ENCODE peak calls at places on chromosome 9, in nine cellular contexts. One of them, this sample, is unnamed.
A peak's percentile ranks its signal among the peaks of the same experiment; 100 is the strongest.

GRCh38 chr9:108761530-108762347 is 94.0 kb downstream of the ACTL7B start:
- DNase-seq in mesothelial cell of epicardium: no peak
- DNase-seq in AG08395: peak; percentile 86
- DNase-seq in effector memory CD8-positive, alpha-beta T cell: no peak
- DNase-seq in posterior cingulate gyrus: peak; percentile 80
- DNase-seq in GM12865: peak; percentile 55
- DNase-seq in adrenal gland: peak; percentile 81
- DNase-seq in mucosa of descending colon: peak; percentile 67
- DNase-seq in lung: peak; percentile 60
- DNase-seq in this sample: peak; percentile 69

GRCh38 chr9:112891521-112891920 is 845 bp upstream of the SLC46A2 start:
- DNase-seq in mucosa of descending colon: no peak
- DNase-seq in GM12865: no peak
- DNase-seq in mesothelial cell of epicardium: no peak
- DNase-seq in AG08395: no peak
- DNase-seq in posterior cingulate gyrus: no peak
- DNase-seq in adrenal gland: no peak
- DNase-seq in effector memory CD8-positive, alpha-beta T cell: no peak
- DNase-seq in lung: no peak
- DNase-seq in this sample: no peak

GRCh38 chr9:34254141-34254913 is 74.7 kb downstream of the KIF24 start:
- DNase-seq in GM12865: no peak
- DNase-seq in mesothelial cell of epicardium: no peak
- DNase-seq in mucosa of descending colon: no peak
- DNase-seq in adrenal gland: peak; percentile 70
- DNase-seq in effector memory CD8-positive, alpha-beta T cell: no peak
- DNase-seq in lung: no peak
- DNase-seq in posterior cingulate gyrus: peak; percentile 73
- DNase-seq in AG08395: peak; percentile 90
- DNase-seq in this sample: peak; percentile 67

GRCh38 chr9:99881769-99882168 is 24.7 kb upstream of the STX17 start:
- DNase-seq in GM12865: no peak
- DNase-seq in mucosa of descending colon: no peak
- DNase-seq in adrenal gland: no peak
- DNase-seq in mesothelial cell of epicardium: no peak
- DNase-seq in lung: no peak
- DNase-seq in AG08395: no peak
- DNase-seq in effector memory CD8-positive, alpha-beta T cell: no peak
- DNase-seq in posterior cingulate gyrus: no peak
- DNase-seq in this sample: no peak

GRCh38 chr9:120974921-120975320 is 48.3 kb upstream of the TRAF1 start:
- DNase-seq in mucosa of descending colon: no peak
- DNase-seq in adrenal gland: no peak
- DNase-seq in GM12865: no peak
- DNase-seq in mesothelial cell of epicardium: no peak
- DNase-seq in effector memory CD8-positive, alpha-beta T cell: no peak
- DNase-seq in AG08395: no peak
- DNase-seq in posterior cingulate gyrus: no peak
- DNase-seq in lung: no peak
- DNase-seq in this sample: no peak

GRCh38 chr9:32581512-32582143 is 8.7 kb upstream of the NDUFB6 start:
- DNase-seq in lung: no peak
- DNase-seq in effector memory CD8-positive, alpha-beta T cell: peak; percentile 12
- DNase-seq in posterior cingulate gyrus: no peak
- DNase-seq in mesothelial cell of epicardium: no peak
- DNase-seq in mucosa of descending colon: peak; percentile 56
- DNase-seq in adrenal gland: peak; percentile 67
- DNase-seq in GM12865: peak; percentile 70
- DNase-seq in AG08395: peak; percentile 38
- DNase-seq in this sample: peak; percentile 84

GRCh38 chr9:84101892-84102632 is 121.5 kb downstream of the RMI1 start:
- DNase-seq in GM12865: no peak
- DNase-seq in lung: no peak
- DNase-seq in mucosa of descending colon: no peak
- DNase-seq in mesothelial cell of epicardium: no peak
- DNase-seq in effector memory CD8-positive, alpha-beta T cell: no peak
- DNase-seq in adrenal gland: no peak
- DNase-seq in posterior cingulate gyrus: no peak
- DNase-seq in AG08395: no peak
- DNase-seq in this sample: no peak

GRCh38 chr9:12785251-12785880 is 10.5 kb downstream of the LURAP1L start:
- DNase-seq in lung: peak; percentile 63
- DNase-seq in mucosa of descending colon: peak; percentile 52
- DNase-seq in effector memory CD8-positive, alpha-beta T cell: no peak
- DNase-seq in posterior cingulate gyrus: no peak
- DNase-seq in GM12865: no peak
- DNase-seq in mesothelial cell of epicardium: no peak
- DNase-seq in AG08395: no peak
- DNase-seq in adrenal gland: no peak
- DNase-seq in this sample: peak; percentile 50

GRCh38 chr9:81814794-81815464 is 113.3 kb upstream of the SPATA31D4 start:
- DNase-seq in adrenal gland: no peak
- DNase-seq in GM12865: peak; percentile 77
- DNase-seq in mucosa of descending colon: no peak
- DNase-seq in lung: no peak
- DNase-seq in mesothelial cell of epicardium: no peak
- DNase-seq in AG08395: no peak
- DNase-seq in effector memory CD8-positive, alpha-beta T cell: no peak
- DNase-seq in posterior cingulate gyrus: no peak
- DNase-seq in this sample: peak; percentile 18

GRCh38 chr9:124632077-124632621 is 125.0 kb upstream of the NR5A1 start:
- DNase-seq in posterior cingulate gyrus: no peak
- DNase-seq in effector memory CD8-positive, alpha-beta T cell: no peak
- DNase-seq in AG08395: no peak
- DNase-seq in mucosa of descending colon: no peak
- DNase-seq in adrenal gland: no peak
- DNase-seq in lung: no peak
- DNase-seq in GM12865: no peak
- DNase-seq in mesothelial cell of epicardium: no peak
- DNase-seq in this sample: peak; percentile 59

GRCh38 chr9:38391278-38392118 is 1.0 kb upstream of the ALDH1B1 start:
- DNase-seq in effector memory CD8-positive, alpha-beta T cell: no peak
- DNase-seq in mesothelial cell of epicardium: no peak
- DNase-seq in posterior cingulate gyrus: no peak
- DNase-seq in AG08395: no peak
- DNase-seq in adrenal gland: no peak
- DNase-seq in lung: no peak
- DNase-seq in mucosa of descending colon: no peak
- DNase-seq in GM12865: no peak
- DNase-seq in this sample: no peak

GRCh38 chr9:106528158-106528557 is 334.8 kb upstream of the ZNF462 start:
- DNase-seq in mucosa of descending colon: no peak
- DNase-seq in GM12865: no peak
- DNase-seq in adrenal gland: peak; percentile 56
- DNase-seq in mesothelial cell of epicardium: no peak
- DNase-seq in posterior cingulate gyrus: no peak
- DNase-seq in AG08395: no peak
- DNase-seq in effector memory CD8-positive, alpha-beta T cell: no peak
- DNase-seq in lung: no peak
- DNase-seq in this sample: no peak

GRCh38 chr9:95459218-95459617 is 57.6 kb downstream of the PTCH1 start:
- DNase-seq in GM12865: no peak
- DNase-seq in effector memory CD8-positive, alpha-beta T cell: no peak
- DNase-seq in AG08395: no peak
- DNase-seq in mucosa of descending colon: no peak
- DNase-seq in posterior cingulate gyrus: no peak
- DNase-seq in mesothelial cell of epicardium: no peak
- DNase-seq in lung: no peak
- DNase-seq in adrenal gland: no peak
- DNase-seq in this sample: no peak

GRCh38 chr9:116592926-116593325 is 94.2 kb upstream of the TRIM32 start:
- DNase-seq in mucosa of descending colon: no peak
- DNase-seq in GM12865: no peak
- DNase-seq in posterior cingulate gyrus: no peak
- DNase-seq in adrenal gland: no peak
- DNase-seq in mesothelial cell of epicardium: no peak
- DNase-seq in AG08395: peak; percentile 62
- DNase-seq in lung: no peak
- DNase-seq in effector memory CD8-positive, alpha-beta T cell: no peak
- DNase-seq in this sample: peak; percentile 55

GRCh38 chr9:136180586-136180985 is 24.3 kb downstream of the LHX3 start:
- DNase-seq in GM12865: no peak
- DNase-seq in AG08395: no peak
- DNase-seq in adrenal gland: no peak
- DNase-seq in mesothelial cell of epicardium: no peak
- DNase-seq in mucosa of descending colon: no peak
- DNase-seq in posterior cingulate gyrus: no peak
- DNase-seq in lung: no peak
- DNase-seq in effector memory CD8-positive, alpha-beta T cell: no peak
- DNase-seq in this sample: no peak

GRCh38 chr9:34507556-34507955 is 15.2 kb downstream of the ENHO start:
- DNase-seq in mesothelial cell of epicardium: no peak
- DNase-seq in adrenal gland: peak; percentile 18
- DNase-seq in effector memory CD8-positive, alpha-beta T cell: no peak
- DNase-seq in AG08395: no peak
- DNase-seq in GM12865: no peak
- DNase-seq in lung: no peak
- DNase-seq in posterior cingulate gyrus: no peak
- DNase-seq in mucosa of descending colon: no peak
- DNase-seq in this sample: no peak

GRCh38 chr9:16146661-16147060 is 593.8 kb downstream of the CCDC171 start:
- DNase-seq in mucosa of descending colon: no peak
- DNase-seq in adrenal gland: no peak
- DNase-seq in AG08395: no peak
- DNase-seq in mesothelial cell of epicardium: no peak
- DNase-seq in lung: no peak
- DNase-seq in posterior cingulate gyrus: no peak
- DNase-seq in GM12865: no peak
- DNase-seq in effector memory CD8-positive, alpha-beta T cell: no peak
- DNase-seq in this sample: no peak

GRCh38 chr9:109115931-109116541 is 3.7 kb downstream of the TMEM245 start:
- DNase-seq in mesothelial cell of epicardium: no peak
- DNase-seq in posterior cingulate gyrus: no peak
- DNase-seq in GM12865: no peak
- DNase-seq in mucosa of descending colon: no peak
- DNase-seq in adrenal gland: peak; percentile 86
- DNase-seq in AG08395: no peak
- DNase-seq in effector memory CD8-positive, alpha-beta T cell: no peak
- DNase-seq in lung: no peak
- DNase-seq in this sample: no peak

GRCh38 chr9:133656211-133657119 is 20.3 kb downstream of the DBH start:
- DNase-seq in lung: no peak
- DNase-seq in adrenal gland: no peak
- DNase-seq in mesothelial cell of epicardium: no peak
- DNase-seq in effector memory CD8-positive, alpha-beta T cell: no peak
- DNase-seq in AG08395: no peak
- DNase-seq in mucosa of descending colon: no peak
- DNase-seq in posterior cingulate gyrus: no peak
- DNase-seq in GM12865: peak; percentile 2
- DNase-seq in this sample: no peak

GRCh38 chr9:84481819-84482218 is 141.3 kb upstream of the SLC28A3 start:
- DNase-seq in lung: no peak
- DNase-seq in mesothelial cell of epicardium: no peak
- DNase-seq in AG08395: no peak
- DNase-seq in adrenal gland: no peak
- DNase-seq in posterior cingulate gyrus: no peak
- DNase-seq in GM12865: no peak
- DNase-seq in mucosa of descending colon: no peak
- DNase-seq in effector memory CD8-positive, alpha-beta T cell: no peak
- DNase-seq in this sample: no peak

GRCh38 chr9:134139081-134139480 is 3.2 kb downstream of the WDR5 start:
- DNase-seq in adrenal gland: no peak
- DNase-seq in AG08395: peak; percentile 65
- DNase-seq in GM12865: no peak
- DNase-seq in posterior cingulate gyrus: peak; percentile 86
- DNase-seq in lung: no peak
- DNase-seq in mesothelial cell of epicardium: no peak
- DNase-seq in mucosa of descending colon: no peak
- DNase-seq in effector memory CD8-positive, alpha-beta T cell: no peak
- DNase-seq in this sample: peak; percentile 13

This sample was measured in cardiac fibroblast.